ENCODE peak calls at places on chromosome 15, in seven cellular contexts. R is activated T-helper 1 cell treated with Interleukin-2 at 50 U/mL for 16 hours; G is fibroblast of the conjunctiva; K is T-helper 9 cell; Z is central memory CD4-positive, alpha-beta T cell; H is stromal cell of bone marrow; C is NCI-H460. J is an unnamed sample.

GRCh38 chr15:78317145-78317836 is 17.9 kb upstream of the SKIC8 start:
- DNase-seq in C (no peak), G (no peak), K (no peak), Z (no peak), H (no peak), R (no peak), J (peak)

GRCh38 chr15:97680606-97681220 is 279.8 kb upstream of the ARRDC4 start:
- DNase-seq in R (no peak), C (no peak), H (no peak), Z (no peak), G (no peak), K (no peak), J (no peak)

GRCh38 chr15:90584841-90585240 is 55.1 kb downstream of the CRTC3 start:
- DNase-seq in K (no peak), R (no peak), H (no peak), G (no peak), Z (no peak), C (no peak), J (no peak)

GRCh38 chr15:70573121-70573850 is 190.1 kb downstream of the UACA start:
- DNase-seq in G (no peak), R (no peak), K (no peak), C (no peak), Z (no peak), H (no peak), J (no peak)

GRCh38 chr15:66714543-66714981 is 12.5 kb downstream of the SMAD6 start:
- DNase-seq in H (peak), Z (no peak), R (no peak), K (no peak), C (no peak), G (no peak), J (no peak)

GRCh38 chr15:52220896-52221660 is 29.9 kb upstream of the GNB5 start:
- DNase-seq in K (no peak), H (no peak), G (no peak), R (no peak), C (no peak), Z (no peak), J (no peak)

GRCh38 chr15:31200735-31201151 is 99.2 kb upstream of the TRPM1 start:
- DNase-seq in C (peak), G (peak), R (peak), Z (peak), H (peak), K (peak), J (peak)

GRCh38 chr15:101020451-101020850 is 101.3 kb downstream of the LRRK1 start:
- DNase-seq in H (no peak), Z (no peak), K (no peak), G (no peak), R (no peak), C (no peak), J (no peak)

GRCh38 chr15:60651734-60652141 is 172.8 kb upstream of the ICE2 start:
- DNase-seq in K (no peak), G (no peak), H (no peak), C (no peak), Z (no peak), R (no peak), J (no peak)

GRCh38 chr15:29139072-29139471 is 130.6 kb downstream of the NSMCE3 start:
- DNase-seq in Z (no peak), H (no peak), G (no peak), C (no peak), K (no peak), R (no peak), J (peak)

GRCh38 chr15:48416301-48416700 is 85.1 kb downstream of the DUT start:
- DNase-seq in K (no peak), H (no peak), R (no peak), C (no peak), G (no peak), Z (no peak), J (no peak)

GRCh38 chr15:28914483-28915023 is 28.8 kb downstream of the APBA2 start:
- DNase-seq in C (no peak), H (no peak), R (no peak), Z (no peak), G (no peak), K (no peak), J (no peak)

GRCh38 chr15:101025116-101025885 is 106.1 kb downstream of the LRRK1 start:
- DNase-seq in H (no peak), K (no peak), C (no peak), G (no peak), Z (no peak), R (no peak), J (no peak)

GRCh38 chr15:71125831-71126453 is 10.7 kb downstream of the THSD4 start:
- DNase-seq in H (no peak), R (no peak), G (no peak), K (no peak), C (no peak), Z (no peak), J (no peak)

GRCh38 chr15:63970723-63971426 is 75.4 kb downstream of the DAPK2 start:
- DNase-seq in R (no peak), G (no peak), C (no peak), H (no peak), Z (peak), K (no peak), J (no peak)

J was measured in psoas muscle.